ENCODE peak calls at places on chromosomes 5 and 9, in seven cellular contexts. N is MM.1S, B is choroid plexus epithelial cell, J is frontal cortex, F is COR-L47, I is H9, Z is RKO. Y is an unnamed sample.
A peak's percentile ranks its signal among the peaks of the same experiment; 100 is the strongest.

GRCh38 chr5:171595801-171596231 is 176.4 kb downstream of the FGF18 start:
- DNase-seq in N (no peak), B (peak; percentile 67), J (no peak), F (no peak), I (peak; percentile 5), Z (peak; percentile 71), Y (peak; percentile 71)

GRCh38 chr5:64502181-64502580 is 3.6 kb upstream of the RGS7BP start:
- DNase-seq in N (no peak), B (peak; percentile 12), J (no peak), F (no peak), I (no peak), Z (no peak), Y (no peak)

GRCh38 chr9:72442212-72442607 is 77.2 kb upstream of the ZFAND5 start:
- DNase-seq in N (no peak), B (peak; percentile 90), J (no peak), F (no peak), I (no peak), Z (peak; percentile 10), Y (peak; percentile 81)

GRCh38 chr9:134889386-134890214 is 9.0 kb downstream of the FCN2 start:
- DNase-seq in N (no peak), B (no peak), J (no peak), F (no peak), I (no peak), Z (no peak), Y (no peak)

GRCh38 chr9:99173570-99174504 is 47.9 kb downstream of the ALG2 start:
- DNase-seq in N (no peak), B (no peak), J (peak; percentile 11), F (peak; percentile 18), I (no peak), Z (no peak), Y (no peak)

GRCh38 chr9:110270211-110270995 is 14.1 kb upstream of the TXN start:
- DNase-seq in N (no peak), B (no peak), J (no peak), F (no peak), I (no peak), Z (no peak), Y (no peak)

GRCh38 chr5:121108725-121109124 is 644.6 kb downstream of the PRR16 start:
- DNase-seq in N (no peak), B (no peak), J (no peak), F (no peak), I (peak; percentile 87), Z (no peak), Y (no peak)

GRCh38 chr9:81381694-81382093 is 307.7 kb downstream of the TLE1 start:
- DNase-seq in N (no peak), B (no peak), J (no peak), F (no peak), I (no peak), Z (no peak), Y (no peak)

GRCh38 chr5:82952326-82952725 is 124.9 kb downstream of the TMEM167A start:
- DNase-seq in N (no peak), B (no peak), J (no peak), F (no peak), I (no peak), Z (no peak), Y (no peak)

GRCh38 chr5:108634251-108634950 is 113.3 kb upstream of the FER start:
- DNase-seq in N (no peak), B (no peak), J (no peak), F (no peak), I (no peak), Z (no peak), Y (no peak)

GRCh38 chr9:121958530-121958929 is 134.6 kb downstream of the TTLL11 start:
- DNase-seq in N (no peak), B (no peak), J (no peak), F (no peak), I (no peak), Z (no peak), Y (no peak)

GRCh38 chr5:17154211-17154996 is 63.0 kb upstream of the BASP1 start:
- DNase-seq in N (no peak), B (peak; percentile 75), J (no peak), F (no peak), I (no peak), Z (peak; percentile 86), Y (peak; percentile 68)

GRCh38 chr5:93607367-93608258 is 24.6 kb downstream of the NR2F1 start:
- DNase-seq in N (peak; percentile 59), B (peak; percentile 91), J (peak; percentile 63), F (peak; percentile 83), I (peak; percentile 83), Z (peak; percentile 61), Y (peak; percentile 89)

GRCh38 chr9:19999491-20000057 is 210.7 kb upstream of the SLC24A2 start:
- DNase-seq in N (no peak), B (peak; percentile 87), J (no peak), F (no peak), I (no peak), Z (peak; percentile 97), Y (peak; percentile 81)

GRCh38 chr9:130391863-130392262 is 52.9 kb upstream of the ASS1 start:
- DNase-seq in N (no peak), B (no peak), J (no peak), F (no peak), I (no peak), Z (no peak), Y (no peak)